ENCODE peak calls at places on chromosome 16, in seven cellular contexts. B is esophagus squamous epithelium, M is upper lobe of right lung, O is glutamatergic neuron, F is mesothelial cell of epicardium, P is B cell, H is A549. V is an unnamed sample.

GRCh38 chr16:68894714-68895113 is 51.4 kb downstream of the TANGO6 start:
- DNase-seq in B (no peak), M (no peak), O (no peak), F (no peak), P (no peak), H (no peak), V (no peak)

GRCh38 chr16:86134802-86135461 is 236.0 kb downstream of the IRF8 start:
- DNase-seq in B (no peak), M (no peak), O (no peak), F (no peak), P (no peak), H (no peak), V (no peak)

GRCh38 chr16:75580-76501 is 2.2 kb upstream of the MPG start:
- DNase-seq in B (no peak), M (peak; percentile 87), O (no peak), F (no peak), P (no peak), H (no peak), V (peak; percentile 41)

GRCh38 chr16:47734987-47735594 is 274.0 kb downstream of the PHKB start:
- DNase-seq in B (no peak), M (peak; percentile 71), O (no peak), F (no peak), P (no peak), H (no peak), V (no peak)

GRCh38 chr16:48537909-48538745 is 71.9 kb downstream of the N4BP1 start:
- DNase-seq in B (no peak), M (peak; percentile 77), O (no peak), F (no peak), P (no peak), H (no peak), V (no peak)

GRCh38 chr16:71852146-71852545 is 6.4 kb downstream of the ATXN1L start:
- DNase-seq in B (no peak), M (no peak), O (no peak), F (no peak), P (no peak), H (no peak), V (no peak)

GRCh38 chr16:50699345-50700159 is 6.1 kb downstream of the NOD2 start:
- DNase-seq in B (no peak), M (no peak), O (no peak), F (no peak), P (no peak), H (peak; percentile 19), V (no peak)

GRCh38 chr16:31440511-31441184 is 1.9 kb downstream of the ZNF843 start:
- DNase-seq in B (no peak), M (no peak), O (no peak), F (no peak), P (no peak), H (no peak), V (no peak)

GRCh38 chr16:582614-583331 is 7.1 kb upstream of the RAB40C start:
- DNase-seq in B (no peak), M (no peak), O (no peak), F (no peak), P (no peak), H (no peak), V (no peak)

GRCh38 chr16:8572919-8573724 is 17.2 kb downstream of the TMEM114 start:
- DNase-seq in B (no peak), M (no peak), O (peak; percentile 27), F (no peak), P (no peak), H (peak; percentile 53), V (no peak)

GRCh38 chr16:69917739-69918138 is 33.4 kb upstream of the CLEC18A start:
- DNase-seq in B (no peak), M (no peak), O (no peak), F (no peak), P (no peak), H (peak; percentile 87), V (no peak)

DNA sequence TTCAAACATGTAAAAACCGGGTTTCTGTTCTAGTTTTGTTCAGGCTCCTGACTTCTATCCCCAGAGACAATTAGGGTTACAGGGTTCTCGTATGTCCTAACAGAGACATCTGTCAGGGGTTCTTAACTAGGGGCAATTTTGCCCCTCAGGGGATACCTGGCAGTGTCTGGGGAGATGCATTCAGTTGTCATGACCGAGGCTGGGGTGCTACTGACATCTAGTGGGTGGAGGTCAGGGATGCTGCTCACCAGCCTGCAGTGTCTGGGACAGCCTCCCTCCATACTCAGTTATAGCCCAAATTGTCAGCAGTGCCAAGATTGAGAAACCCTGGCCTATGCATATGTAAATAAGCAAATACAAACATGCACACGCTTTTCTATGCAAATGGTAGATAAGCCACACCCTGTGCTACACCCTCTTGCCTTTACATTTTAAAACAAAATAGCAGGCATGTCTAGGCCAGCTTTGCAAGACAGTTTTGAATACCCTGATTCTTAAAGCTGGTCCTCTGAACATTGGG is 37.4 kb downstream of the CLEC16A start:
- DNase-seq in B (no peak), M (no peak), O (peak; percentile 41), F (no peak), P (peak; percentile 87), H (peak; percentile 53), V (no peak)
- TF ChIP-seq CTCF in B (peak; percentile 49), M (peak; percentile 27), O (no peak), F (no peak), P (peak; percentile 66), H (peak; percentile 31), V (peak; percentile 41)

DNA sequence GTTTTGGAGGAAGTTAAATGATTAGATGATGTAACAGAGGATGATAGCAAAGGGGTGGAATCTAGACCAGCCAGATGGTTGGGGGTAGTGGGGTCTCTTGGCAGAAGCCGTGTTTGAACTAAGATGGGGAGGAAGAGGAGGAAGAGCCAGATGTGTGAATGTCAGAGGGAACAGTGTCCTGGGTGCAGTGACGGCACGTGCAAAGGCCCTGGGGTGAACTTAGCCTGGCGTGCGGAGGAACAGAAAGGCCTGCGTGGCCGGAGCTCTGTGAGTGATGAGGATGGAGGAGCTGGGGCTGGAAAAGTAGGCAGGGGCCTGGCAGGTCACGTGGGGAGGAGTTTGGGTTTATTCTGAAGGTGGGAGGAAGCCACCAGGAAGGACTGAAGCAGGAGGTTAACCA is 26.4 kb upstream of the RMI2 start:
- DNase-seq in B (no peak), M (no peak), O (no peak), F (no peak), P (no peak), H (no peak), V (no peak)
- TF ChIP-seq CTCF in B (no peak), M (no peak), O (no peak), F (no peak), P (no peak), H (no peak), V (no peak)

DNA sequence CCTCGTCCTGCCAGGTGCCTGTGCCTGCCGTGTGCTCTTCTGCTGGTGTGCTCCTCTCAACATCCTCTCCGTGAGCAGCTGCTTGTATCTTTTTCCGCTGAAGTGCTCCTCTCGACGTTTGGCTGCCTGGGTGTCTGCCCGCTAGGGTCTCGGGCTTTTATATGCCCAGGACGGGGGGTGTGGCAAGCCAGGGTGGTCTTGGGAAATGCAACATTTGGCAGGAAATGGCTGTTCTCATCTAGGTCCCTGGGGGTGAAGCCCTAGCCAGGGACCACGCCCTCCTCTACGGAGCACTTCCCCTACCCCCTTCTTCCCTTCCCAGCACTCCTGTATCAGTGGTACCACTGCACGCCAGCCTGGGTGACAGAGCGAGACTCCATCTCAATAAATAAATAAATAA is 49.4 kb downstream of the IQCK start:
- DNase-seq in B (no peak), M (no peak), O (no peak), F (no peak), P (no peak), H (no peak), V (no peak)
- TF ChIP-seq CTCF in B (no peak), M (no peak), O (no peak), F (no peak), P (no peak), H (no peak), V (no peak)

DNA sequence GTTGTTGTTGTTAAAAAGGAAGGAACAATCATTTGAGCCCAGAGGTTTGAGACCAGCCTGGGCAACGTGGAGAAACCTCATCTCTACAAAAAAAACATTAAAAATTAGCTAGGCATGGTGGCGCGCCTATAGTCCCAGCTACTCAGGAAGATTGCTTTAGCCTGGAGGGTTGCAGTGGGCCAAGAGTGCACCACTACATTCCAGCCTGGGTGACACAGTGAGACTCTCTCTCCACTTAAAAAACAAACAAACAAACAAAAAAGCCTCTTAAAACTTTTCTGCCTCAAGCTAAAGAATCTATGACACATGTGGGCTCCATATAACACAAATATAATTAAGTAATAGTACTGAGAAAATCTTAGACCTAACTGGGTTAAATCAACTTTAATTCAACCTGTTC is 12.5 kb downstream of the MBTPS1 start:
- DNase-seq in B (no peak), M (no peak), O (no peak), F (no peak), P (no peak), H (no peak), V (no peak)
- TF ChIP-seq CTCF in B (no peak), M (no peak), O (no peak), F (no peak), P (no peak), H (no peak), V (no peak)

DNA sequence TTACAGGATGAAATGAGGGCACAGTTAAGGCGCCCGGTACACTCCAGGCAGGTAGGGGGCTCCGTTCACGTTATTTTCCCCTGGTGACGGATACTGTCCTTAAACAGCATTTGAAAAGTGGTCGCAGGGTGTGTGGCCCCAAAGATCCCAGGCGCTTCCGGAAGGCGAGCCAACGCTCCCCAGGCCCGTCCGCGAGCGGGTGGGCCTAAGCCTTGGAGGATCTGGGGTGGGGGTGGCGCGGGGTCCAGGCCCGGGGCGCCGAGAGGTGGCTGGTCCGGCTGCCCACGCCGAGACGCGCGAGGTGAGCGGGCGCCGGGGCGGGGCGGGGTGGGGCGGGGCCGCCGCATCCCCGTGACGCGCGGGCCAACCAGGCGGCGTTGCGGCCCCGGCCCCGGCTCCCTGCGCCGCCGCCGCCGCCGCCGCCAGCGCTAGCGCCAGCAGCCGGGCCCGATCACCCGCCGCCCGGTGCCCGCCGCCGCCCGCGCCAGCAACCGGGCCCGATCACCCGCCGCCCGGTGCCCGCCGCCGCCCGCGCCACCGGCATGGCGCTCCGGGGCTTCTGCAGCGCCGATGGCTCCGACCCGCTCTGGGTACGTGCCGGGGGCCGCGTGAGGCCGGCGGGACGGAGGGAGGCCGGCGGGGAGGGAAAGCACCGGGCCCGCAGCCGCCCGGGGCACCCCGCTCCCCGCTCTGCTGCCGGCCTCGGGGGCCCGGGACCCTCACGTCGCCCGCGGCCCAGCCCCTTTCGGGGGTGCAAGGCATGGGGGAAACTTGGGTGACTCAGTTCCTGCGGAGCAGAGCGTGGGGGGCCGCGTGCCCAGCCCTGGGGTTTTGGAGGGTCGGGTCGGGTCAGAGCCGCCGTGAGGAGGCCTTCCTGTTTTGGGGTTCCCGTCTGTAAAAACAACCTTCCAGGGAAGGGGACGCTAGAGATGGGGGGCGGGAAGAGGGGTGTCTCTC is at the start of gene ABCC1:
- DNase-seq in B (no peak), M (peak; percentile 78), O (peak; percentile 59), F (peak; percentile 29), P (peak; percentile 41), H (peak; percentile 65), V (peak; percentile 18)
- TF ChIP-seq CTCF in B (no peak), M (no peak), O (no peak), F (no peak), P (peak; percentile 19), H (peak; percentile 23), V (peak; percentile 22)

GRCh38 chr16:66945939-66946338 is 10.6 kb downstream of the CES2 start:
- DNase-seq in B (no peak), M (no peak), O (no peak), F (no peak), P (no peak), H (no peak), V (no peak)
- TF ChIP-seq CTCF in B (no peak), M (no peak), O (no peak), F (no peak), P (no peak), H (no peak), V (no peak)